ENCODE peak calls at places on chromosomes 1 and 21, in nine cellular contexts. One of them, this sample, is unnamed.

GRCh38 chr1:174021611-174022079 is 512 bp downstream of the RC3H1 start:
- DNase-seq in occipital lobe: peak
- DNase-seq in stimulated activated CD8-positive, alpha-beta memory T cell treated with anti-CD3 and anti-CD28 coated beads, Interleukin-15, amount 100 ng/mL, for 4 hours: no peak
- DNase-seq in AG10803: peak
- DNase-seq in T-cell: peak
- DNase-seq in GM13977: peak
- DNase-seq in bronchial epithelial cell: no peak
- DNase-seq in NCI-H1436: peak
- DNase-seq in germinal center: peak
- DNase-seq in this sample: peak

GRCh38 chr1:161792740-161793139 is 26.6 kb downstream of the ATF6 start:
- DNase-seq in occipital lobe: no peak
- DNase-seq in stimulated activated CD8-positive, alpha-beta memory T cell treated with anti-CD3 and anti-CD28 coated beads, Interleukin-15, amount 100 ng/mL, for 4 hours: no peak
- DNase-seq in AG10803: peak
- DNase-seq in T-cell: no peak
- DNase-seq in GM13977: peak
- DNase-seq in bronchial epithelial cell: peak
- DNase-seq in NCI-H1436: peak
- DNase-seq in germinal center: peak
- DNase-seq in this sample: peak

GRCh38 chr1:15958788-15959187 is 17.1 kb downstream of the ZBTB17 start:
- DNase-seq in occipital lobe: no peak
- DNase-seq in stimulated activated CD8-positive, alpha-beta memory T cell treated with anti-CD3 and anti-CD28 coated beads, Interleukin-15, amount 100 ng/mL, for 4 hours: no peak
- DNase-seq in AG10803: peak
- DNase-seq in T-cell: no peak
- DNase-seq in GM13977: no peak
- DNase-seq in bronchial epithelial cell: no peak
- DNase-seq in NCI-H1436: no peak
- DNase-seq in germinal center: no peak
- DNase-seq in this sample: no peak

GRCh38 chr1:44524180-44524579 is 119.1 kb downstream of the RNF220 start:
- DNase-seq in occipital lobe: no peak
- DNase-seq in stimulated activated CD8-positive, alpha-beta memory T cell treated with anti-CD3 and anti-CD28 coated beads, Interleukin-15, amount 100 ng/mL, for 4 hours: no peak
- DNase-seq in AG10803: no peak
- DNase-seq in T-cell: no peak
- DNase-seq in GM13977: no peak
- DNase-seq in bronchial epithelial cell: no peak
- DNase-seq in NCI-H1436: no peak
- DNase-seq in germinal center: no peak
- DNase-seq in this sample: no peak

GRCh38 chr1:43912607-43913006 is 21.0 kb upstream of the ARTN start:
- DNase-seq in occipital lobe: no peak
- DNase-seq in stimulated activated CD8-positive, alpha-beta memory T cell treated with anti-CD3 and anti-CD28 coated beads, Interleukin-15, amount 100 ng/mL, for 4 hours: no peak
- DNase-seq in AG10803: peak
- DNase-seq in T-cell: no peak
- DNase-seq in GM13977: no peak
- DNase-seq in bronchial epithelial cell: peak
- DNase-seq in NCI-H1436: no peak
- DNase-seq in germinal center: no peak
- DNase-seq in this sample: no peak

GRCh38 chr1:24932284-24932683 is 2.2 kb upstream of the RUNX3 start:
- DNase-seq in occipital lobe: no peak
- DNase-seq in stimulated activated CD8-positive, alpha-beta memory T cell treated with anti-CD3 and anti-CD28 coated beads, Interleukin-15, amount 100 ng/mL, for 4 hours: no peak
- DNase-seq in AG10803: peak
- DNase-seq in T-cell: peak
- DNase-seq in GM13977: peak
- DNase-seq in bronchial epithelial cell: no peak
- DNase-seq in NCI-H1436: peak
- DNase-seq in germinal center: peak
- DNase-seq in this sample: peak

GRCh38 chr1:220748091-220748934 is at the start of gene MTARC2:
- DNase-seq in occipital lobe: peak
- DNase-seq in stimulated activated CD8-positive, alpha-beta memory T cell treated with anti-CD3 and anti-CD28 coated beads, Interleukin-15, amount 100 ng/mL, for 4 hours: no peak
- DNase-seq in AG10803: peak
- DNase-seq in T-cell: no peak
- DNase-seq in GM13977: peak
- DNase-seq in bronchial epithelial cell: peak
- DNase-seq in NCI-H1436: peak
- DNase-seq in germinal center: peak
- DNase-seq in this sample: peak

GRCh38 chr1:48681476-48682305 is 95.0 kb downstream of the BEND5 start:
- DNase-seq in occipital lobe: no peak
- DNase-seq in stimulated activated CD8-positive, alpha-beta memory T cell treated with anti-CD3 and anti-CD28 coated beads, Interleukin-15, amount 100 ng/mL, for 4 hours: no peak
- DNase-seq in AG10803: peak
- DNase-seq in T-cell: no peak
- DNase-seq in GM13977: no peak
- DNase-seq in bronchial epithelial cell: no peak
- DNase-seq in NCI-H1436: no peak
- DNase-seq in germinal center: no peak
- DNase-seq in this sample: no peak

GRCh38 chr1:29193879-29194455 is 12.3 kb upstream of the SRSF4 start:
- DNase-seq in occipital lobe: no peak
- DNase-seq in stimulated activated CD8-positive, alpha-beta memory T cell treated with anti-CD3 and anti-CD28 coated beads, Interleukin-15, amount 100 ng/mL, for 4 hours: no peak
- DNase-seq in AG10803: no peak
- DNase-seq in T-cell: no peak
- DNase-seq in GM13977: no peak
- DNase-seq in bronchial epithelial cell: no peak
- DNase-seq in NCI-H1436: no peak
- DNase-seq in germinal center: no peak
- DNase-seq in this sample: no peak

GRCh38 chr1:23018661-23019093 is 591 bp upstream of the KDM1A start:
- DNase-seq in occipital lobe: no peak
- DNase-seq in stimulated activated CD8-positive, alpha-beta memory T cell treated with anti-CD3 and anti-CD28 coated beads, Interleukin-15, amount 100 ng/mL, for 4 hours: no peak
- DNase-seq in AG10803: peak
- DNase-seq in T-cell: no peak
- DNase-seq in GM13977: no peak
- DNase-seq in bronchial epithelial cell: no peak
- DNase-seq in NCI-H1436: no peak
- DNase-seq in germinal center: peak
- DNase-seq in this sample: no peak

GRCh38 chr1:3234956-3235355 is 166.0 kb downstream of the PRDM16 start:
- DNase-seq in occipital lobe: no peak
- DNase-seq in stimulated activated CD8-positive, alpha-beta memory T cell treated with anti-CD3 and anti-CD28 coated beads, Interleukin-15, amount 100 ng/mL, for 4 hours: no peak
- DNase-seq in AG10803: no peak
- DNase-seq in T-cell: no peak
- DNase-seq in GM13977: no peak
- DNase-seq in bronchial epithelial cell: no peak
- DNase-seq in NCI-H1436: no peak
- DNase-seq in germinal center: no peak
- DNase-seq in this sample: no peak

GRCh38 chr1:173329747-173330146 is 122.6 kb upstream of the TNFSF4 start:
- DNase-seq in occipital lobe: no peak
- DNase-seq in stimulated activated CD8-positive, alpha-beta memory T cell treated with anti-CD3 and anti-CD28 coated beads, Interleukin-15, amount 100 ng/mL, for 4 hours: no peak
- DNase-seq in AG10803: peak
- DNase-seq in T-cell: no peak
- DNase-seq in GM13977: no peak
- DNase-seq in bronchial epithelial cell: no peak
- DNase-seq in NCI-H1436: no peak
- DNase-seq in germinal center: no peak
- DNase-seq in this sample: no peak

GRCh38 chr1:70290248-70290647 is 64.3 kb downstream of the ANKRD13C start:
- DNase-seq in occipital lobe: no peak
- DNase-seq in stimulated activated CD8-positive, alpha-beta memory T cell treated with anti-CD3 and anti-CD28 coated beads, Interleukin-15, amount 100 ng/mL, for 4 hours: no peak
- DNase-seq in AG10803: no peak
- DNase-seq in T-cell: no peak
- DNase-seq in GM13977: no peak
- DNase-seq in bronchial epithelial cell: peak
- DNase-seq in NCI-H1436: no peak
- DNase-seq in germinal center: no peak
- DNase-seq in this sample: no peak

GRCh38 chr1:245512980-245513578 is 358.3 kb downstream of the KIF26B start:
- DNase-seq in occipital lobe: no peak
- DNase-seq in stimulated activated CD8-positive, alpha-beta memory T cell treated with anti-CD3 and anti-CD28 coated beads, Interleukin-15, amount 100 ng/mL, for 4 hours: no peak
- DNase-seq in AG10803: peak
- DNase-seq in T-cell: no peak
- DNase-seq in GM13977: peak
- DNase-seq in bronchial epithelial cell: no peak
- DNase-seq in NCI-H1436: peak
- DNase-seq in germinal center: no peak
- DNase-seq in this sample: no peak

GRCh38 chr1:44849575-44850132 is 6.6 kb upstream of the PTCH2 start:
- DNase-seq in occipital lobe: no peak
- DNase-seq in stimulated activated CD8-positive, alpha-beta memory T cell treated with anti-CD3 and anti-CD28 coated beads, Interleukin-15, amount 100 ng/mL, for 4 hours: no peak
- DNase-seq in AG10803: no peak
- DNase-seq in T-cell: no peak
- DNase-seq in GM13977: no peak
- DNase-seq in bronchial epithelial cell: peak
- DNase-seq in NCI-H1436: no peak
- DNase-seq in germinal center: no peak
- DNase-seq in this sample: no peak

GRCh38 chr1:210527091-210527490 is 198.4 kb downstream of the HHAT start:
- DNase-seq in occipital lobe: no peak
- DNase-seq in stimulated activated CD8-positive, alpha-beta memory T cell treated with anti-CD3 and anti-CD28 coated beads, Interleukin-15, amount 100 ng/mL, for 4 hours: no peak
- DNase-seq in AG10803: no peak
- DNase-seq in T-cell: no peak
- DNase-seq in GM13977: no peak
- DNase-seq in bronchial epithelial cell: no peak
- DNase-seq in NCI-H1436: no peak
- DNase-seq in germinal center: no peak
- DNase-seq in this sample: no peak

GRCh38 chr1:197356723-197357533 is 88.9 kb downstream of the CRB1 start:
- DNase-seq in occipital lobe: no peak
- DNase-seq in stimulated activated CD8-positive, alpha-beta memory T cell treated with anti-CD3 and anti-CD28 coated beads, Interleukin-15, amount 100 ng/mL, for 4 hours: no peak
- DNase-seq in AG10803: peak
- DNase-seq in T-cell: no peak
- DNase-seq in GM13977: peak
- DNase-seq in bronchial epithelial cell: peak
- DNase-seq in NCI-H1436: peak
- DNase-seq in germinal center: peak
- DNase-seq in this sample: peak

GRCh38 chr1:167489581-167490340 is 28.6 kb downstream of the CD247 start:
- DNase-seq in occipital lobe: no peak
- DNase-seq in stimulated activated CD8-positive, alpha-beta memory T cell treated with anti-CD3 and anti-CD28 coated beads, Interleukin-15, amount 100 ng/mL, for 4 hours: no peak
- DNase-seq in AG10803: no peak
- DNase-seq in T-cell: peak
- DNase-seq in GM13977: no peak
- DNase-seq in bronchial epithelial cell: no peak
- DNase-seq in NCI-H1436: no peak
- DNase-seq in germinal center: no peak
- DNase-seq in this sample: peak

GRCh38 chr1:938088-938683 is 14.5 kb downstream of the SAMD11 start:
- DNase-seq in occipital lobe: no peak
- DNase-seq in stimulated activated CD8-positive, alpha-beta memory T cell treated with anti-CD3 and anti-CD28 coated beads, Interleukin-15, amount 100 ng/mL, for 4 hours: no peak
- DNase-seq in AG10803: no peak
- DNase-seq in T-cell: no peak
- DNase-seq in GM13977: peak
- DNase-seq in bronchial epithelial cell: peak
- DNase-seq in NCI-H1436: no peak
- DNase-seq in germinal center: no peak
- DNase-seq in this sample: no peak

GRCh38 chr21:38280446-38280845 is 23.7 kb downstream of the KCNJ15 start:
- DNase-seq in occipital lobe: no peak
- DNase-seq in stimulated activated CD8-positive, alpha-beta memory T cell treated with anti-CD3 and anti-CD28 coated beads, Interleukin-15, amount 100 ng/mL, for 4 hours: no peak
- DNase-seq in AG10803: no peak
- DNase-seq in T-cell: no peak
- DNase-seq in GM13977: no peak
- DNase-seq in bronchial epithelial cell: no peak
- DNase-seq in NCI-H1436: no peak
- DNase-seq in germinal center: no peak
- DNase-seq in this sample: no peak

GRCh38 chr21:45306832-45307571 is 19.3 kb upstream of the POFUT2 start:
- DNase-seq in occipital lobe: peak
- DNase-seq in stimulated activated CD8-positive, alpha-beta memory T cell treated with anti-CD3 and anti-CD28 coated beads, Interleukin-15, amount 100 ng/mL, for 4 hours: no peak
- DNase-seq in AG10803: peak
- DNase-seq in T-cell: no peak
- DNase-seq in GM13977: no peak
- DNase-seq in bronchial epithelial cell: no peak
- DNase-seq in NCI-H1436: no peak
- DNase-seq in germinal center: no peak
- DNase-seq in this sample: no peak

GRCh38 chr1:43446881-43447835 is 6.6 kb downstream of the HYI start:
- DNase-seq in occipital lobe: no peak
- DNase-seq in stimulated activated CD8-positive, alpha-beta memory T cell treated with anti-CD3 and anti-CD28 coated beads, Interleukin-15, amount 100 ng/mL, for 4 hours: no peak
- DNase-seq in AG10803: no peak
- DNase-seq in T-cell: no peak
- DNase-seq in GM13977: no peak
- DNase-seq in bronchial epithelial cell: no peak
- DNase-seq in NCI-H1436: no peak
- DNase-seq in germinal center: no peak
- DNase-seq in this sample: no peak

GRCh38 chr1:109629372-109630030 is 9.9 kb downstream of the AMPD2 start:
- DNase-seq in occipital lobe: no peak
- DNase-seq in stimulated activated CD8-positive, alpha-beta memory T cell treated with anti-CD3 and anti-CD28 coated beads, Interleukin-15, amount 100 ng/mL, for 4 hours: no peak
- DNase-seq in AG10803: no peak
- DNase-seq in T-cell: no peak
- DNase-seq in GM13977: no peak
- DNase-seq in bronchial epithelial cell: no peak
- DNase-seq in NCI-H1436: no peak
- DNase-seq in germinal center: no peak
- DNase-seq in this sample: no peak

GRCh38 chr1:184212649-184213314 is 161.3 kb downstream of the TSEN15 start:
- DNase-seq in occipital lobe: no peak
- DNase-seq in stimulated activated CD8-positive, alpha-beta memory T cell treated with anti-CD3 and anti-CD28 coated beads, Interleukin-15, amount 100 ng/mL, for 4 hours: no peak
- DNase-seq in AG10803: peak
- DNase-seq in T-cell: no peak
- DNase-seq in GM13977: no peak
- DNase-seq in bronchial epithelial cell: peak
- DNase-seq in NCI-H1436: no peak
- DNase-seq in germinal center: no peak
- DNase-seq in this sample: no peak

GRCh38 chr1:36212782-36213181 is 11.5 kb upstream of the THRAP3 start:
- DNase-seq in occipital lobe: no peak
- DNase-seq in stimulated activated CD8-positive, alpha-beta memory T cell treated with anti-CD3 and anti-CD28 coated beads, Interleukin-15, amount 100 ng/mL, for 4 hours: no peak
- DNase-seq in AG10803: no peak
- DNase-seq in T-cell: no peak
- DNase-seq in GM13977: no peak
- DNase-seq in bronchial epithelial cell: peak
- DNase-seq in NCI-H1436: no peak
- DNase-seq in germinal center: no peak
- DNase-seq in this sample: no peak

GRCh38 chr1:116402333-116402732 is 29.3 kb downstream of the ATP1A1 start:
- DNase-seq in occipital lobe: no peak
- DNase-seq in stimulated activated CD8-positive, alpha-beta memory T cell treated with anti-CD3 and anti-CD28 coated beads, Interleukin-15, amount 100 ng/mL, for 4 hours: no peak
- DNase-seq in AG10803: no peak
- DNase-seq in T-cell: no peak
- DNase-seq in GM13977: no peak
- DNase-seq in bronchial epithelial cell: no peak
- DNase-seq in NCI-H1436: no peak
- DNase-seq in germinal center: no peak
- DNase-seq in this sample: no peak

GRCh38 chr1:18073066-18073642 is 34.4 kb upstream of the IGSF21 start:
- DNase-seq in occipital lobe: peak
- DNase-seq in stimulated activated CD8-positive, alpha-beta memory T cell treated with anti-CD3 and anti-CD28 coated beads, Interleukin-15, amount 100 ng/mL, for 4 hours: no peak
- DNase-seq in AG10803: no peak
- DNase-seq in T-cell: no peak
- DNase-seq in GM13977: no peak
- DNase-seq in bronchial epithelial cell: no peak
- DNase-seq in NCI-H1436: no peak
- DNase-seq in germinal center: no peak
- DNase-seq in this sample: no peak